ENCODE peak calls at places on chromosome 16, in five cellular contexts. R is memory B cell, I is T-helper 22 cell, P is esophagus squamous epithelium, V is small intestine. Q is an unnamed sample.
A peak's percentile ranks its signal among the peaks of the same experiment; 100 is the strongest.

GRCh38 chr16:67901734-67902133 is 8.7 kb downstream of the PSKH1 start:
- DNase-seq in P (no peak), R (no peak), V (peak; percentile 30), I (no peak), Q (no peak)

GRCh38 chr16:53369921-53370320 is 64.3 kb upstream of the RBL2 start:
- DNase-seq in P (no peak), R (no peak), I (no peak), V (no peak), Q (no peak)

GRCh38 chr16:63311313-63311712 is 1275.1 kb upstream of the CDH8 start:
- DNase-seq in V (no peak), R (no peak), I (no peak), P (no peak), Q (no peak)

GRCh38 chr16:87153326-87153725 is 163.9 kb downstream of the C16orf95 start:
- DNase-seq in I (no peak), R (no peak), P (no peak), V (no peak), Q (no peak)

GRCh38 chr16:84791088-84791487 is 28.7 kb upstream of the CRISPLD2 start:
- DNase-seq in R (no peak), V (peak; percentile 86), I (no peak), P (no peak), Q (no peak)

GRCh38 chr16:88552815-88553214 is 17.4 kb upstream of the ZC3H18 start:
- DNase-seq in V (no peak), I (no peak), P (no peak), R (no peak), Q (no peak)

GRCh38 chr16:89256651-89257254 is 39.2 kb downstream of the ZNF778 start:
- DNase-seq in V (peak; percentile 87), I (peak; percentile 68), P (no peak), R (peak; percentile 37), Q (no peak)

GRCh38 chr16:86092586-86093480 is 193.9 kb downstream of the IRF8 start:
- DNase-seq in V (no peak), P (no peak), R (no peak), I (no peak), Q (no peak)

GRCh38 chr16:58638148-58639036 is 8.8 kb upstream of the CNOT1 start:
- DNase-seq in I (no peak), V (peak; percentile 29), P (no peak), R (no peak), Q (no peak)

GRCh38 chr16:85605051-85605911 is 7.8 kb upstream of the GSE1 start:
- DNase-seq in I (no peak), V (no peak), R (no peak), P (no peak), Q (no peak)

GRCh38 chr16:50247906-50248608 is 18.3 kb upstream of the ADCY7 start:
- DNase-seq in V (no peak), P (no peak), R (no peak), I (no peak), Q (no peak)

GRCh38 chr16:79679334-79679733 is 78.8 kb upstream of the MAF start:
- DNase-seq in V (no peak), R (no peak), I (no peak), P (no peak), Q (no peak)

GRCh38 chr16:13298676-13299075 is 397.3 kb downstream of the SHISA9 start:
- DNase-seq in P (no peak), I (no peak), R (no peak), V (no peak), Q (no peak)

GRCh38 chr16:56994311-56994710 is 5.0 kb downstream of the NLRC5 start:
- DNase-seq in V (no peak), I (no peak), P (no peak), R (no peak), Q (no peak)

GRCh38 chr16:88359008-88359407 is 23.8 kb upstream of the ZNF469 start:
- DNase-seq in R (no peak), V (no peak), I (no peak), P (no peak), Q (no peak)

GRCh38 chr16:81366316-81366932 is 51.7 kb downstream of the GAN start:
- DNase-seq in V (peak; percentile 53), P (no peak), R (peak; percentile 12), I (no peak), Q (peak; percentile 18)

GRCh38 chr16:3101018-3101840 is 2.1 kb upstream of the ZSCAN10 start:
- DNase-seq in R (no peak), I (no peak), P (no peak), V (peak; percentile 46), Q (no peak)

GRCh38 chr16:11386791-11387546 is 41.7 kb downstream of the RMI2 start:
- DNase-seq in R (no peak), I (no peak), P (no peak), V (no peak), Q (peak; percentile 59)

GRCh38 chr16:23064642-23065041 is 84.6 kb downstream of the USP31 start:
- DNase-seq in V (peak; percentile 14), R (no peak), I (no peak), P (no peak), Q (no peak)

GRCh38 chr16:89344846-89345577 is 127.5 kb downstream of the ZNF778 start:
- DNase-seq in P (no peak), R (no peak), I (no peak), V (no peak), Q (no peak)

GRCh38 chr16:89605186-89605970 is 8.1 kb upstream of the DPEP1 start:
- DNase-seq in I (no peak), P (no peak), V (no peak), R (no peak), Q (no peak)

GRCh38 chr16:21281698-21282389 is 3.8 kb upstream of the CRYM start:
- DNase-seq in I (no peak), P (no peak), R (no peak), V (no peak), Q (no peak)

GRCh38 chr16:22386976-22387375 is 12.6 kb upstream of the CDR2 start:
- DNase-seq in P (no peak), I (no peak), V (no peak), R (no peak), Q (no peak)

GRCh38 chr16:2296662-2297505 is 29.0 kb upstream of the RNPS1 start:
- DNase-seq in I (no peak), P (no peak), R (no peak), V (peak; percentile 44), Q (peak; percentile 18)

GRCh38 chr16:48076455-48077012 is 79.3 kb downstream of the ABCC12 start:
- DNase-seq in V (no peak), I (no peak), R (no peak), P (no peak), Q (no peak)

GRCh38 chr16:585351-585750 is 4.5 kb upstream of the RAB40C start:
- DNase-seq in V (no peak), P (no peak), R (no peak), I (no peak), Q (no peak)

GRCh38 chr16:87618216-87618615 is 15.9 kb downstream of the JPH3 start:
- DNase-seq in P (no peak), R (no peak), V (no peak), I (no peak), Q (no peak)

GRCh38 chr16:5523794-5524193 is 426.2 kb upstream of the EEF2KMT start:
- DNase-seq in I (no peak), V (no peak), P (no peak), R (no peak), Q (no peak)

GRCh38 chr16:80034469-80034826 is 433.9 kb upstream of the MAF start:
- DNase-seq in V (peak; percentile 12), R (no peak), I (no peak), P (no peak), Q (no peak)

GRCh38 chr16:81632392-81633146 is 146.5 kb upstream of the PLCG2 start:
- DNase-seq in P (no peak), R (no peak), V (peak; percentile 63), I (peak; percentile 82), Q (no peak)

GRCh38 chr16:25966172-25967097 is 274.7 kb downstream of the HS3ST4 start:
- DNase-seq in V (no peak), I (no peak), R (no peak), P (no peak), Q (no peak)

GRCh38 chr16:11211977-11212818 is 43.8 kb downstream of the SOCS1 start:
- DNase-seq in V (no peak), I (no peak), R (no peak), P (no peak), Q (no peak)